ENCODE peak calls at places on chromosomes 13 and 19, in five cellular contexts. One of them, this sample, is unnamed.
A peak's percentile ranks its signal among the peaks of the same experiment; 100 is the strongest.

GRCh38 chr13:34155931-34156607 is 338.1 kb downstream of the RFC3 start:
- DNase-seq in amygdala: no peak
- DNase-seq in testis: no peak
- DNase-seq in fibroblast of mammary gland: peak; percentile 39
- DNase-seq in amniotic epithelial cell: peak; percentile 86
- DNase-seq in this sample: peak; percentile 95

GRCh38 chr19:1789282-1790020 is 22.6 kb downstream of the ATP8B3 start:
- DNase-seq in amniotic epithelial cell: no peak
- DNase-seq in amygdala: no peak
- DNase-seq in testis: no peak
- DNase-seq in fibroblast of mammary gland: no peak
- DNase-seq in this sample: no peak

GRCh38 chr19:46646402-46646801 is 10.4 kb upstream of the GNG8 start:
- DNase-seq in amygdala: no peak
- DNase-seq in testis: no peak
- DNase-seq in amniotic epithelial cell: no peak
- DNase-seq in fibroblast of mammary gland: no peak
- DNase-seq in this sample: no peak

GRCh38 chr19:39941615-39942507 is 7.4 kb upstream of the FCGBP start:
- DNase-seq in amniotic epithelial cell: no peak
- DNase-seq in amygdala: no peak
- DNase-seq in testis: peak; percentile 19
- DNase-seq in fibroblast of mammary gland: peak; percentile 15
- DNase-seq in this sample: peak; percentile 11

GRCh38 chr19:5023128-5023571 is 54.2 kb downstream of the KDM4B start:
- DNase-seq in amniotic epithelial cell: no peak
- DNase-seq in amygdala: no peak
- DNase-seq in fibroblast of mammary gland: no peak
- DNase-seq in testis: peak; percentile 76
- DNase-seq in this sample: no peak

GRCh38 chr13:94711561-94712286 is 621 bp downstream of the SOX21 start:
- DNase-seq in fibroblast of mammary gland: peak; percentile 28
- DNase-seq in amniotic epithelial cell: peak; percentile 13
- DNase-seq in testis: no peak
- DNase-seq in amygdala: no peak
- DNase-seq in this sample: no peak

GRCh38 chr19:14400913-14401312 is 18.2 kb downstream of the DDX39A start:
- DNase-seq in amygdala: no peak
- DNase-seq in amniotic epithelial cell: no peak
- DNase-seq in fibroblast of mammary gland: peak; percentile 45
- DNase-seq in testis: no peak
- DNase-seq in this sample: no peak

GRCh38 chr19:16649734-16650133 is 10.2 kb downstream of the SMIM7 start:
- DNase-seq in amygdala: no peak
- DNase-seq in amniotic epithelial cell: no peak
- DNase-seq in testis: no peak
- DNase-seq in fibroblast of mammary gland: peak; percentile 33
- DNase-seq in this sample: no peak

GRCh38 chr19:38049105-38049649 is 142.2 kb downstream of the SIPA1L3 start:
- DNase-seq in testis: no peak
- DNase-seq in fibroblast of mammary gland: peak; percentile 48
- DNase-seq in amniotic epithelial cell: peak; percentile 62
- DNase-seq in amygdala: no peak
- DNase-seq in this sample: no peak

GRCh38 chr13:24630851-24631341 is 49.3 kb upstream of the ATP12A start:
- DNase-seq in amygdala: no peak
- DNase-seq in testis: no peak
- DNase-seq in amniotic epithelial cell: peak; percentile 95
- DNase-seq in fibroblast of mammary gland: peak; percentile 21
- DNase-seq in this sample: no peak

GRCh38 chr19:16202320-16203255 is 4.9 kb downstream of the AP1M1 start:
- DNase-seq in amygdala: no peak
- DNase-seq in testis: no peak
- DNase-seq in fibroblast of mammary gland: peak; percentile 18
- DNase-seq in amniotic epithelial cell: no peak
- DNase-seq in this sample: no peak

GRCh38 chr19:17348700-17349099 is 11.3 kb downstream of the GTPBP3 start:
- DNase-seq in amniotic epithelial cell: no peak
- DNase-seq in fibroblast of mammary gland: peak; percentile 67
- DNase-seq in testis: no peak
- DNase-seq in amygdala: no peak
- DNase-seq in this sample: no peak

GRCh38 chr13:90445179-90445578 is 902.3 kb upstream of the MIR17HG start:
- DNase-seq in testis: no peak
- DNase-seq in amygdala: no peak
- DNase-seq in amniotic epithelial cell: peak; percentile 97
- DNase-seq in fibroblast of mammary gland: peak; percentile 88
- DNase-seq in this sample: peak; percentile 95

GRCh38 chr19:10152100-10152499 is 32.4 kb upstream of the EIF3G start:
- DNase-seq in amniotic epithelial cell: no peak
- DNase-seq in testis: no peak
- DNase-seq in amygdala: no peak
- DNase-seq in fibroblast of mammary gland: no peak
- DNase-seq in this sample: no peak

GRCh38 chr13:54175470-54175869 is 1146.9 kb downstream of the OLFM4 start:
- DNase-seq in testis: no peak
- DNase-seq in amygdala: no peak
- DNase-seq in amniotic epithelial cell: no peak
- DNase-seq in fibroblast of mammary gland: no peak
- DNase-seq in this sample: no peak

GRCh38 chr13:114077938-114078335 is 54.5 kb downstream of the RASA3 start:
- DNase-seq in fibroblast of mammary gland: peak; percentile 66
- DNase-seq in amniotic epithelial cell: peak; percentile 81
- DNase-seq in testis: no peak
- DNase-seq in amygdala: no peak
- DNase-seq in this sample: no peak

GRCh38 chr13:44313674-44314073 is 60.0 kb upstream of the SERP2 start:
- DNase-seq in amniotic epithelial cell: peak; percentile 76
- DNase-seq in testis: no peak
- DNase-seq in fibroblast of mammary gland: peak; percentile 97
- DNase-seq in amygdala: no peak
- DNase-seq in this sample: no peak

GRCh38 chr13:96822900-96823299 is 171.4 kb downstream of the OXGR1 start:
- DNase-seq in amygdala: no peak
- DNase-seq in fibroblast of mammary gland: peak; percentile 49
- DNase-seq in amniotic epithelial cell: peak; percentile 33
- DNase-seq in testis: peak; percentile 44
- DNase-seq in this sample: peak; percentile 18

GRCh38 chr19:56841194-56841546 is 644 bp upstream of the PEG3 start:
- DNase-seq in amygdala: no peak
- DNase-seq in fibroblast of mammary gland: no peak
- DNase-seq in amniotic epithelial cell: no peak
- DNase-seq in testis: no peak
- DNase-seq in this sample: no peak

GRCh38 chr13:98223741-98224140 is 46.7 kb upstream of the RNF113B start:
- DNase-seq in amniotic epithelial cell: no peak
- DNase-seq in fibroblast of mammary gland: no peak
- DNase-seq in testis: no peak
- DNase-seq in amygdala: no peak
- DNase-seq in this sample: no peak

GRCh38 chr13:49320975-49321374 is 73.2 kb downstream of the CDADC1 start:
- DNase-seq in amygdala: no peak
- DNase-seq in fibroblast of mammary gland: no peak
- DNase-seq in amniotic epithelial cell: peak; percentile 59
- DNase-seq in testis: no peak
- DNase-seq in this sample: no peak

GRCh38 chr13:44899967-44900366 is 89.3 kb downstream of the NUFIP1 start:
- DNase-seq in amniotic epithelial cell: no peak
- DNase-seq in testis: no peak
- DNase-seq in amygdala: no peak
- DNase-seq in fibroblast of mammary gland: no peak
- DNase-seq in this sample: no peak

GRCh38 chr13:54687173-54687572 is 1658.6 kb downstream of the OLFM4 start:
- DNase-seq in amniotic epithelial cell: no peak
- DNase-seq in fibroblast of mammary gland: no peak
- DNase-seq in amygdala: no peak
- DNase-seq in testis: no peak
- DNase-seq in this sample: no peak

GRCh38 chr13:27476943-27477681 is 26.7 kb upstream of the MTIF3 start:
- DNase-seq in amniotic epithelial cell: peak; percentile 8
- DNase-seq in amygdala: no peak
- DNase-seq in fibroblast of mammary gland: peak; percentile 84
- DNase-seq in testis: no peak
- DNase-seq in this sample: no peak

GRCh38 chr13:78600317-78600899 is 2.9 kb downstream of the POU4F1 start:
- DNase-seq in amniotic epithelial cell: no peak
- DNase-seq in fibroblast of mammary gland: no peak
- DNase-seq in testis: no peak
- DNase-seq in amygdala: no peak
- DNase-seq in this sample: no peak

GRCh38 chr19:1492474-1493006 is 1.6 kb downstream of the REEP6 start:
- DNase-seq in amniotic epithelial cell: peak; percentile 36
- DNase-seq in fibroblast of mammary gland: no peak
- DNase-seq in amygdala: no peak
- DNase-seq in testis: no peak
- DNase-seq in this sample: no peak

GRCh38 chr19:42177686-42178019 is 39.8 kb downstream of the DEDD2 start:
- DNase-seq in testis: no peak
- DNase-seq in amygdala: no peak
- DNase-seq in amniotic epithelial cell: no peak
- DNase-seq in fibroblast of mammary gland: no peak
- DNase-seq in this sample: no peak

GRCh38 chr13:110343241-110343865 is 36.3 kb downstream of the COL4A2 start:
- DNase-seq in amniotic epithelial cell: peak; percentile 79
- DNase-seq in amygdala: no peak
- DNase-seq in testis: no peak
- DNase-seq in fibroblast of mammary gland: no peak
- DNase-seq in this sample: no peak

GRCh38 chr19:34549833-34550232 is 68.3 kb downstream of the WTIP start:
- DNase-seq in testis: no peak
- DNase-seq in amniotic epithelial cell: no peak
- DNase-seq in amygdala: no peak
- DNase-seq in fibroblast of mammary gland: no peak
- DNase-seq in this sample: no peak